ENCODE peak calls at places on chromosomes 2 and 18, in six cellular contexts. H is A549, U is endothelial cell of umbilical vein, P is K562, J is GM12878, K is HepG2. C is an unnamed sample.

GRCh38 chr2:28982381-28982950 is 1.4 kb downstream of the TOGARAM2 start:
- DNase-seq in H (no peak), U (no peak), P (no peak), J (no peak), K (no peak), C (no peak)

GRCh38 chr2:10402652-10403215 is 45.4 kb downstream of the ODC1 start:
- DNase-seq in H (no peak), U (no peak), P (no peak), J (no peak), K (no peak), C (peak; percentile 28)

GRCh38 chr2:231936491-231936890 is 10.3 kb upstream of the NPPC start:
- DNase-seq in H (no peak), U (no peak), P (no peak), J (no peak), K (no peak), C (no peak)

GRCh38 chr2:53490659-53491058 is 276.9 kb upstream of the CHAC2 start:
- DNase-seq in H (peak; percentile 14), U (no peak), P (no peak), J (no peak), K (no peak), C (no peak)

GRCh38 chr2:231781798-231782726 is 980 bp upstream of the PDE6D start:
- DNase-seq in H (peak; percentile 50), U (peak; percentile 80), P (peak; percentile 11), J (peak; percentile 23), K (no peak), C (peak; percentile 69)

GRCh38 chr2:86704482-86704971 is 15.6 kb upstream of the RMND5A start:
- DNase-seq in H (peak; percentile 77), U (peak; percentile 77), P (no peak), J (no peak), K (peak; percentile 70), C (no peak)

GRCh38 chr2:4354678-4355077 is 651.3 kb downstream of the DCDC2C start:
- DNase-seq in H (peak; percentile 39), U (peak; percentile 69), P (peak; percentile 7), J (no peak), K (peak; percentile 28), C (peak; percentile 56)

GRCh38 chr2:100643906-100644501 is 81.2 kb downstream of the PDCL3 start:
- DNase-seq in H (no peak), U (no peak), P (no peak), J (no peak), K (no peak), C (peak; percentile 30)

GRCh38 chr2:11430729-11431128 is 35.2 kb downstream of the E2F6 start:
- DNase-seq in H (no peak), U (no peak), P (no peak), J (no peak), K (no peak), C (no peak)

GRCh38 chr2:38509322-38509946 is 93.3 kb downstream of the HNRNPLL start:
- DNase-seq in H (no peak), U (peak; percentile 85), P (peak; percentile 43), J (no peak), K (no peak), C (no peak)

GRCh38 chr18:75530548-75531211 is 103.2 kb upstream of the SMIM21 start:
- DNase-seq in H (no peak), U (no peak), P (no peak), J (no peak), K (no peak), C (no peak)

GRCh38 chr2:225400060-225400511 is 576 bp downstream of the NYAP2 start:
- DNase-seq in H (peak; percentile 38), U (peak; percentile 1), P (no peak), J (no peak), K (peak; percentile 9), C (peak; percentile 45)

GRCh38 chr2:69278366-69278765 is 108.7 kb downstream of the GFPT1 start:
- DNase-seq in H (no peak), U (peak; percentile 14), P (no peak), J (no peak), K (no peak), C (no peak)

GRCh38 chr18:78994977-78995582 is 15.5 kb downstream of the SALL3 start:
- DNase-seq in H (no peak), U (no peak), P (no peak), J (no peak), K (no peak), C (no peak)

GRCh38 chr2:56806924-56807323 is 623.1 kb downstream of the CCDC85A start:
- DNase-seq in H (peak; percentile 22), U (no peak), P (no peak), J (no peak), K (no peak), C (no peak)

GRCh38 chr2:199862779-199863178 is 11.8 kb upstream of the FTCDNL1 start:
- DNase-seq in H (no peak), U (no peak), P (no peak), J (no peak), K (no peak), C (no peak)
- TF ChIP-seq POLR2A in H (no peak), U (no peak), P (no peak), J (no peak), K (no peak), C (no peak)

GRCh38 chr2:162678551-162678950 is 160.0 kb downstream of the KCNH7 start:
- DNase-seq in H (no peak), U (peak; percentile 31), P (no peak), J (no peak), K (no peak), C (no peak)
- TF ChIP-seq MYC in H (no peak), U (no peak), P (no peak), J (no peak), K (no peak), C (no peak)

GRCh38 chr2:8678731-8679566 is 2.9 kb upstream of the ID2 start:
- DNase-seq in H (peak; percentile 95), U (peak; percentile 91), P (peak; percentile 90), J (no peak), K (peak; percentile 96), C (peak; percentile 87)
- TF ChIP-seq POLR2A in H (peak; percentile 46), U (no peak), P (peak; percentile 64), J (no peak), K (no peak), C (no peak)

GRCh38 chr2:120933693-120934092 is 198.0 kb downstream of the GLI2 start:
- DNase-seq in H (peak; percentile 71), U (no peak), P (no peak), J (no peak), K (no peak), C (no peak)
- TF ChIP-seq MYC in H (no peak), U (no peak), P (no peak), J (no peak), K (no peak), C (no peak)

GRCh38 chr2:45170191-45170975 is 161.1 kb upstream of the SIX2 start:
- DNase-seq in H (no peak), U (no peak), P (no peak), J (no peak), K (no peak), C (peak; percentile 9)

GRCh38 chr2:45170976-45171514 is 161.8 kb upstream of the SIX2 start:
- DNase-seq in H (no peak), U (no peak), P (no peak), J (no peak), K (no peak), C (no peak)

GRCh38 chr2:45176399-45176798 is 167.1 kb upstream of the SIX2 start:
- DNase-seq in H (no peak), U (no peak), P (no peak), J (no peak), K (no peak), C (no peak)

GRCh38 chr2:45172993-45173392 is 163.7 kb upstream of the SIX2 start:
- DNase-seq in H (no peak), U (no peak), P (no peak), J (no peak), K (no peak), C (no peak)

GRCh38 chr2:45173513-45173912 is 164.3 kb upstream of the SIX2 start:
- DNase-seq in H (peak; percentile 84), U (peak; percentile 70), P (no peak), J (no peak), K (no peak), C (no peak)
- TF ChIP-seq POLR2A in H (no peak), U (no peak), P (no peak), J (no peak), K (no peak), C (no peak)

GRCh38 chr2:96369186-96369585 is 33.6 kb downstream of the NCAPH start:
- DNase-seq in H (no peak), U (no peak), P (no peak), J (no peak), K (no peak), C (no peak)
- TF ChIP-seq MYC in H (no peak), U (no peak), P (no peak), J (no peak), K (no peak), C (no peak)

GRCh38 chr2:42835577-42836371 is 43.4 kb upstream of the HAAO start:
- DNase-seq in H (peak; percentile 91), U (peak; percentile 72), P (no peak), J (no peak), K (peak; percentile 61), C (peak; percentile 99)
- TF ChIP-seq POLR2A in H (no peak), U (no peak), P (no peak), J (no peak), K (no peak), C (no peak)

DNA sequence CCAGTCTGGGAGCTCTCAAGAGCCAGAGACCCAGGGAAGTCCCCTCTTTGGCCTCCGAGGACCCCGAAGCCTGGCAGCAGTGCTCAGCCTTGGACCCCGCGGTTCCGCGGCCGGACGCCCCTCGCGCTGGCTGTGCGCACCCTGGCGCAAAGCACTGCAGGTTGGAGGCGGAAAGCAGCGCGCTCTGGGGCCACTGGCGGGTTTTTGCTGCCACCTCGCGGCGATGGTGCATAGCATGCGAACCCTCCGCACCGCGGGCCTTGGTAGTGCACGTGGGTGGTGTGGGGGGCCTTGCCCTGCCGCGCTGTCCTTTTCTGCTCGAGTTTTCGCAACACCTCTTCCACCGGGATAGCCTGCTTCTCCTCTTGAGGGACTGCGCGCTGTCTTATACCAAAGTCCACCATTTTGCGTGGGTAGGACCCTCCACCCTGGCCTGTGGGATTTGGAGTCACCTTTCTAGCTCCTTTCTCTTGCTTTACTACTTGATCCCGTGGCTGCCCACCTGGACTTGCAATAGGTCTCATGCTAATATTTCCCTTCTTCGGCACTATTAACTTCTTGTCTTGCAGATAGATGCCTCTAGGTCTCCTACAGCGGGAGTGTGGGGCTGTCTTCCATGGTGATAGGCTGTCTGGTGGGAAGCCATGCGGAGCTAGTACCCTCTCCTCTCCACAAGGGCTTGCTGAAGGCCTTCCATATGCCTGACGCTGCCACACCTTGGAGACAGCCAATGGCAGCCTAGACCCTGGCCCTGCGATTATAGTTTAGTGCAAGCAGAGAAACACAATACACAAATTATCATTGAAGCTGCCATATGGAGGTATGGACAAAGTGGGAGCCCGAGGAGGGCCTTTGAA is 14.3 kb downstream of the SIX3 start:
- DNase-seq in H (peak; percentile 79), U (peak; percentile 60), P (peak; percentile 77), J (no peak), K (peak; percentile 50), C (peak; percentile 79)
- TF ChIP-seq MYC in H (no peak), U (no peak), P (peak; percentile 37), J (no peak), K (peak; percentile 91), C (peak; percentile 80)

DNA sequence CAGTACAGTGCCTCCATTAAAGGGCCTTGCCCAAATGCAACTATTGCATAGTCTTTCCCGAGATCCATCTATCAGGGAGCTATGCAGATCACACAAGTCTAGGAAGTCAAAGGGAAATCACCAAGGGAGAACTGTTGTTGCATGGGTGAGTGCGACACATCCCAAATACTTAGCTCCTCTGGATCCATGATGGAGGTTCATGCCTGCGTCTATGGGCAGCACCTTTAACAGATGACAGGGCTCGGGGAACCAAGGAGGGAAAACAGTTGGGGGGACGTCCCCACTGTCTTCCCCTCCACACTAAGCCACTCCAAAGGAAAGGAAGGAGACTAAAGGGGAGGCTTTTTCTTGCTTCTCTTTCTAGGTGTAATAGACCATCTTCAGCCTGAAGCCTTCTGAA is 552.8 kb upstream of the PKDCC start:
- DNase-seq in H (peak; percentile 9), U (no peak), P (peak; percentile 7), J (no peak), K (no peak), C (peak; percentile 27)
- TF ChIP-seq POLR2A in H (no peak), U (no peak), P (no peak), J (no peak), K (no peak), C (no peak)

C was measured in NB4.